ENCODE peak calls at places on chromosomes 12 and 14, in seven cellular contexts. N is A673; Y is CD8-positive, alpha-beta T cell; T is AG04450; U is mesenchymal stem cell; S is heart left ventricle; J is body of pancreas. B is an unnamed sample.

GRCh38 chr14:105418269-105419054 is 1.2 kb upstream of the MTA1 start:
- DNase-seq in S (peak), U (no peak), N (no peak), J (no peak), Y (no peak), T (no peak), B (no peak)

GRCh38 chr14:106378191-106378590 is 851.8 kb downstream of the TMEM121 start:
- DNase-seq in Y (peak), U (no peak), S (no peak), T (no peak), N (peak), J (no peak), B (no peak)

GRCh38 chr12:51247523-51248206 is 9.0 kb downstream of the DAZAP2 start:
- DNase-seq in N (peak), Y (no peak), J (no peak), U (no peak), S (no peak), T (no peak), B (peak)

GRCh38 chr14:99780690-99781089 is 12.5 kb upstream of the EML1 start:
- DNase-seq in Y (no peak), T (no peak), S (no peak), J (no peak), N (no peak), U (no peak), B (no peak)

GRCh38 chr12:5191803-5192538 is 148.3 kb downstream of the KCNA5 start:
- DNase-seq in N (no peak), Y (no peak), J (no peak), T (no peak), U (no peak), S (no peak), B (no peak)

GRCh38 chr12:109947511-109947910 is 47.4 kb downstream of the TCHP start:
- DNase-seq in Y (no peak), U (peak), J (no peak), T (no peak), N (peak), S (no peak), B (peak)

GRCh38 chr12:31204995-31205582 is 120.9 kb downstream of the SINHCAF start:
- DNase-seq in N (no peak), Y (no peak), S (no peak), J (no peak), U (peak), T (no peak), B (peak)

GRCh38 chr12:53659609-53660008 is 16.3 kb downstream of the ATP5MC2 start:
- DNase-seq in J (no peak), T (no peak), Y (no peak), S (no peak), U (peak), N (no peak), B (no peak)

GRCh38 chr14:89477391-89477790 is 60.4 kb upstream of the FOXN3 start:
- DNase-seq in T (no peak), J (peak), N (no peak), S (no peak), Y (no peak), U (no peak), B (no peak)

GRCh38 chr14:104665663-104666522 is 23.5 kb upstream of the INF2 start:
- DNase-seq in J (peak), T (no peak), S (no peak), U (no peak), Y (peak), N (no peak), B (no peak)

GRCh38 chr12:43988838-43989560 is 153.1 kb downstream of the TMEM117 start:
- DNase-seq in Y (no peak), U (no peak), J (no peak), N (no peak), T (no peak), S (no peak), B (no peak)

GRCh38 chr12:111428728-111429175 is 23.0 kb downstream of the SH2B3 start:
- DNase-seq in Y (no peak), N (no peak), U (no peak), T (no peak), S (peak), J (peak), B (no peak)

GRCh38 chr12:52364061-52364460 is 3.2 kb downstream of the KRT85 start:
- DNase-seq in S (no peak), Y (no peak), J (no peak), N (no peak), U (no peak), T (no peak), B (no peak)

GRCh38 chr14:64700894-64701293 is 3.3 kb upstream of the PLEKHG3 start:
- DNase-seq in S (no peak), U (no peak), Y (no peak), T (no peak), J (no peak), N (no peak), B (no peak)
- H3K27ac ChIP-seq in S (no peak), U (no peak), Y (no peak), T (no peak), J (no peak), N (no peak), B (no peak)

GRCh38 chr14:61488417-61488816 is 167.0 kb downstream of the PRKCH start:
- DNase-seq in J (no peak), N (no peak), U (no peak), S (no peak), T (no peak), Y (no peak), B (no peak)
- H3K27ac ChIP-seq in J (no peak), N (no peak), U (no peak), S (peak), T (no peak), Y (no peak), B (no peak)

GRCh38 chr12:27161458-27162228 is 79.3 kb upstream of the C12orf71 start:
- DNase-seq in J (no peak), N (no peak), S (no peak), U (no peak), T (no peak), Y (no peak), B (no peak)

GRCh38 chr12:27163048-27163715 is 80.8 kb upstream of the C12orf71 start:
- DNase-seq in T (no peak), J (no peak), N (no peak), Y (no peak), U (no peak), S (no peak), B (no peak)

GRCh38 chr12:27163894-27164293 is 80.2 kb upstream of the STK38L start:
- DNase-seq in T (no peak), N (no peak), J (no peak), Y (no peak), S (no peak), U (no peak), B (no peak)

GRCh38 chr12:27162229-27162537 is 79.8 kb upstream of the C12orf71 start:
- DNase-seq in U (no peak), S (no peak), J (no peak), N (no peak), T (no peak), Y (no peak), B (no peak)

GRCh38 chr12:27164330-27165045 is 79.6 kb upstream of the STK38L start:
- DNase-seq in Y (no peak), U (no peak), S (no peak), N (no peak), T (no peak), J (no peak), B (no peak)
- H3K27ac ChIP-seq in Y (no peak), U (no peak), S (no peak), N (no peak), T (no peak), J (no peak), B (no peak)

GRCh38 chr14:54533100-54533499 is 23.4 kb downstream of the CGRRF1 start:
- DNase-seq in T (no peak), N (no peak), J (no peak), U (no peak), Y (no peak), S (no peak), B (no peak)
- H3K27ac ChIP-seq in T (no peak), N (no peak), J (no peak), U (no peak), Y (no peak), S (no peak), B (no peak)

GRCh38 chr12:79422060-79422812 is 268.5 kb downstream of the PAWR start:
- DNase-seq in Y (no peak), U (no peak), S (no peak), T (no peak), N (no peak), J (no peak), B (no peak)
- H3K27ac ChIP-seq in Y (no peak), U (peak), S (no peak), T (no peak), N (no peak), J (no peak), B (no peak)

GRCh38 chr14:80587096-80587724 is 354.3 kb downstream of the CEP128 start:
- DNase-seq in J (peak), U (peak), S (no peak), T (no peak), N (peak), Y (no peak), B (no peak)
- H3K27ac ChIP-seq in J (no peak), U (no peak), S (no peak), T (no peak), N (no peak), Y (no peak), B (no peak)

DNA sequence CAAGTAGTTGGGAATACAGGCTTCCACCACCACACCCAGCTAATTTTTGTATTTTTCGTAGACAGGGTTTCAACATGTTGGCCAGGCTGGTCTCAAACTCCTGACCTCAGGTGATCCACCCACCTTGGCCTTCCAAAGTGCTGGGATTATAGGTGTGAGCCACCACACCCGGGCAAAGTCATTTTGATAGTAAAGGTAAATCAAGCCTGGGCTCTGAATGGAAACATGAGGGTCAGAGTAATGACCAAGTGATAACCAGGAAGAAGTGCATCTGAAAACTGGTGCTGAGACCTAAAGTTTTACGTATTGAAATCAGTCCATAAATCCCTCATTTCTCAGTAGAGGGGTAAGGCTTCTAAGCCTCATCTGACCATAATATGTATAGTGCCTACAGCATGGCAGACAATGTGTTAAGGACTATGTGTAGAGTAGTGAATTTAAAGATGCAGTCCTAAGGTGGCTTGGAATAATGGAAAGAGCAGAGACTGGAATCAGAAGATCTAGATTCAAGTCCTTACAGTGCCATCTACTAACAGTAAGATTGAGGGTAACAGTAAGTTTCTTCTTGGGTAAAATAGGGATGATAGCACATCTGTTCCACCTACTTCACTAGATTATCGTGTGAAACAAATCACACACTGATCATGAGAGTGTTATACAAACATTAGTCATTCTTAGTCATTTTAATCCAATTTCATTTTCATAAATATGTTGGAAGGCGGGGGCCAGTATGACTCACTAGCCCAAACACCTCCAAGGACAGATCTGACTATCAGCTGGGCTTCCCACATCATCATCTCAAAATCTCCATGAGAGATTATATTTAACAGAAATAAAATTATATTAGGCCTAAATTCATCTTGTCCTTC is 11.2 kb downstream of the MAP4K5 start:
- DNase-seq in T (peak), U (peak), N (peak), Y (peak), J (peak), S (no peak), B (no peak)
- H3K27ac ChIP-seq in T (peak), U (peak), N (no peak), Y (no peak), J (peak), S (peak), B (no peak)

B was measured in SK-N-MC.